ENCODE peak calls at places on chromosomes 12 and 14, in ten cellular contexts. E is heart right ventricle, I is endothelial cell of umbilical vein, G is right lobe of liver, J is A549, V is tibial nerve, B is K562, F is heart left ventricle, C is ovary, D is GM23338. Q is an unnamed sample. For H3K4me1, the result is how much of the 10 kb centered on the place peaks cover.

GRCh38 chr12:47409310-47409709 is 296.5 kb downstream of the RPAP3 start:
- DNase-seq in F (no peak), J (no peak), C (no peak), I (no peak), D (no peak), G (no peak), E (no peak), B (no peak), V (no peak), Q (no peak)

GRCh38 chr12:109192358-109192757 is 76.0 kb downstream of the ACACB start:
- DNase-seq in I (no peak), B (no peak), E (no peak), J (peak), C (no peak), V (no peak), D (no peak), G (no peak), F (no peak), Q (peak)

GRCh38 chr12:79895804-79896203 is 39.1 kb downstream of the PPP1R12A start:
- DNase-seq in C (no peak), J (no peak), G (no peak), E (no peak), B (no peak), F (no peak), D (no peak), V (no peak), I (no peak), Q (no peak)

GRCh38 chr14:23185046-23185445 is 1.6 kb upstream of the SLC7A8 start:
- DNase-seq in V (no peak), B (no peak), I (peak), C (no peak), J (no peak), F (no peak), E (no peak), D (no peak), G (no peak), Q (no peak)

GRCh38 chr12:101957251-101957650 is 79.9 kb downstream of the DRAM1 start:
- DNase-seq in B (no peak), F (no peak), C (no peak), I (no peak), E (no peak), J (no peak), V (no peak), G (no peak), D (no peak), Q (no peak)

GRCh38 chr12:6323340-6323994 is 13.0 kb downstream of the PLEKHG6 start:
- DNase-seq in B (peak), I (peak), C (peak), F (peak), V (no peak), E (peak), D (peak), G (no peak), J (peak), Q (peak)

GRCh38 chr12:70994217-70994788 is 73.8 kb upstream of the PTPRR start:
- DNase-seq in D (no peak), I (no peak), G (no peak), B (no peak), C (peak), J (no peak), E (no peak), F (no peak), V (peak), Q (no peak)

GRCh38 chr14:51616724-51617409 is 34.8 kb upstream of the FRMD6 start:
- DNase-seq in V (no peak), J (peak), E (peak), F (no peak), D (no peak), C (no peak), B (no peak), I (peak), G (no peak), Q (no peak)

GRCh38 chr12:97602315-97602714 is 139.7 kb downstream of the RMST start:
- DNase-seq in J (no peak), I (no peak), B (no peak), E (no peak), D (no peak), G (no peak), C (no peak), V (no peak), F (no peak), Q (no peak)

GRCh38 chr14:100449225-100449987 is 126.3 kb downstream of the SLC25A47 start:
- DNase-seq in F (no peak), D (no peak), B (no peak), G (no peak), C (no peak), E (no peak), J (no peak), I (no peak), V (no peak), Q (no peak)

GRCh38 chr12:24500466-24501232 is 448.3 kb downstream of the BCAT1 start:
- DNase-seq in V (no peak), B (no peak), C (no peak), D (peak), E (no peak), J (no peak), I (no peak), G (peak), F (no peak), Q (no peak)

GRCh38 chr12:90940872-90941499 is 14.0 kb downstream of the CCER1 start:
- DNase-seq in V (no peak), G (no peak), J (peak), E (no peak), B (peak), F (no peak), C (no peak), D (peak), I (peak), Q (no peak)

GRCh38 chr14:94481468-94482131 is 5.6 kb upstream of the SERPINA9 start:
- DNase-seq in I (no peak), E (no peak), J (no peak), D (no peak), V (no peak), B (no peak), G (peak), F (no peak), C (no peak), Q (no peak)

GRCh38 chr12:110743571-110744093 is 941 bp upstream of the PPP1CC start:
- DNase-seq in F (peak), D (peak), C (peak), B (peak), J (no peak), E (peak), I (no peak), V (peak), G (peak), Q (peak)

GRCh38 chr14:101763941-101764709 is 2.6 kb downstream of the PPP2R5C start:
- DNase-seq in B (peak), D (no peak), G (no peak), I (no peak), F (no peak), E (no peak), J (no peak), C (no peak), V (no peak), Q (no peak)

GRCh38 chr12:5785601-5786000 is 159.5 kb downstream of the ANO2 start:
- DNase-seq in E (no peak), J (no peak), F (no peak), C (no peak), B (no peak), G (no peak), I (no peak), D (no peak), V (no peak), Q (no peak)

GRCh38 chr14:25622752-25623151 is 572.8 kb upstream of the STXBP6 start:
- DNase-seq in E (no peak), V (no peak), I (no peak), B (no peak), G (no peak), D (no peak), J (no peak), C (no peak), F (no peak), Q (no peak)

GRCh38 chr12:42935756-42936155 is 346.2 kb upstream of the PRICKLE1 start:
- DNase-seq in B (no peak), V (no peak), C (no peak), I (no peak), D (no peak), E (no peak), G (no peak), J (no peak), F (no peak), Q (no peak)

GRCh38 chr12:118061876-118062791 is 1.2 kb upstream of the WSB2 start:
- DNase-seq in B (peak), J (peak), F (no peak), D (peak), V (peak), E (peak), C (peak), G (peak), I (peak), Q (peak)

GRCh38 chr12:27583057-27583797 is 59.2 kb downstream of the PPFIBP1 start:
- DNase-seq in F (no peak), D (no peak), C (peak), E (peak), G (no peak), J (no peak), B (no peak), V (no peak), I (peak), Q (no peak)

GRCh38 chr12:108151505-108152178 is 22.6 kb downstream of the WSCD2 start:
- DNase-seq in E (no peak), G (no peak), F (no peak), V (no peak), I (no peak), B (no peak), J (no peak), D (no peak), C (no peak), Q (no peak)

GRCh38 chr12:67940780-67941243 is 48.4 kb upstream of the IFNG-AS1 start:
- DNase-seq in E (no peak), V (no peak), C (no peak), D (no peak), I (no peak), F (no peak), B (no peak), J (no peak), G (no peak), Q (no peak)

GRCh38 chr14:35915775-35916174 is 89.6 kb downstream of the BRMS1L start:
- DNase-seq in B (no peak), D (no peak), I (no peak), G (no peak), F (no peak), J (no peak), V (no peak), E (no peak), C (no peak), Q (no peak)

GRCh38 chr14:91996951-91997371 is 42.9 kb downstream of the TRIP11 start:
- DNase-seq in D (peak), V (peak), G (no peak), J (peak), I (peak), E (no peak), C (no peak), F (no peak), B (peak), Q (no peak)

GRCh38 chr14:95011449-95012020 is 145.8 kb downstream of the DICER1 start:
- DNase-seq in G (no peak), E (no peak), B (no peak), V (no peak), D (peak), I (no peak), J (no peak), C (no peak), F (no peak), Q (no peak)

GRCh38 chr14:24013654-24014514 is 25.2 kb downstream of the DHRS4L2 start:
- DNase-seq in D (peak), I (peak), E (peak), F (peak), J (peak), C (peak), G (no peak), B (peak), V (peak), Q (peak)

GRCh38 chr12:119047641-119048040 is 66.3 kb downstream of the SRRM4 start:
- DNase-seq in B (no peak), I (no peak), E (no peak), F (no peak), D (no peak), C (no peak), G (no peak), J (no peak), V (no peak), Q (no peak)

GRCh38 chr14:97719931-97720330 is 922.7 kb downstream of the VRK1 start:
- DNase-seq in G (no peak), B (no peak), F (no peak), I (no peak), D (no peak), E (no peak), C (no peak), J (no peak), V (no peak), Q (no peak)

GRCh38 chr12:90828621-90829020 is 126.4 kb downstream of the CCER1 start:
- DNase-seq in I (no peak), C (no peak), J (no peak), B (no peak), D (no peak), E (no peak), V (no peak), G (no peak), F (no peak), Q (no peak)

GRCh38 chr12:55755246-55755645 is 12.3 kb downstream of the GDF11 start:
- DNase-seq in D (no peak), E (no peak), V (no peak), C (no peak), I (no peak), J (no peak), F (no peak), B (no peak), G (no peak), Q (no peak)

GRCh38 chr14:85024931-85025330 is 505.0 kb upstream of the FLRT2 start:
- DNase-seq in I (no peak), E (no peak), D (no peak), B (no peak), F (no peak), C (no peak), V (no peak), G (no peak), J (no peak), Q (no peak)

DNA sequence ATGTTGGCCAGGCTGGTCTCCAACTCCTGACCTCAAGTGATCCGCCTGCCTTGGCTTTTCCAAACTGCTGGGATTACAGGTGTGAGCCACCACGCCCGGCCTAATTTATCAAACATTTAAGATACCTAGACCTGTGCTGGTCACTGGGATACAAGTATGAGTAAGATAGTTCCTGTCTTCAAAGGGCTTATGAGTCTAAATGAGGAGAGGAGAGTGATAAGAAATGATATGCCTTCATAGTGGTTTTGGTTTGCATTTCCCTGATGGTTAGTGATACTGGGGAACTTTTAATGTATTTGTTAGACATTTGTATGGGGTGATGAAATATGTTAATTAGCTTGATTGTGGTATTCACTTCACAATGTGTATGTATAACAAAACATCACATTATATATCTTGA is 21.3 kb downstream of the TMED10 start:
- DNase-seq in D (no peak), I (no peak), E (no peak), G (no peak), V (no peak), C (no peak), B (no peak), F (no peak), J (no peak), Q (no peak)
- H3K4me1 ChIP-seq in D (under half), I (under half), E (under half), G (under half), V (under half), C (under half), B (under half), F (under half), J (under half), Q (under half)

DNA sequence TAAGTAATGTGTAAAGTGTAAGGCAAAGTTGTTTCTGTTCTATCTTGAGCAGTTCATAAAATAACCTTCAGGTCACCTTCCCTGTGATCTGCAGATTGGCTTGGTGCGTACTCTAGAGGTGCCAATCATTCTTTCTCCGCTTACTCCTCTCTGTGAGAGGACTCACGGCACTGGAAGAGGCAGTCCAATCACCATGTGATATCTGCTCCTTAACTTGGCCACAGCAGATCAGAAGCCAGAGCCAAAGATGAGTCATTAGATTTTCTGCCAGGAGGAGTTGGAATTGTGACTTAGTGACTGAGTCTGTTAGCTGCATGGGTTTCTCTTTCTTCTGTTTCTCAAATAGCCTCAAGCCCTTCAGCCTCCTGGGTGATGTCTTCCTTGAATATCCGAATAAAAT is 165.5 kb downstream of the SLC41A2 start:
- DNase-seq in I (peak), J (peak), C (no peak), D (no peak), V (peak), G (no peak), F (no peak), B (peak), E (peak), Q (peak)
- H3K4me3 ChIP-seq in I (no peak), J (no peak), C (no peak), D (no peak), V (no peak), G (no peak), F (no peak), B (no peak), E (no peak), Q (no peak)

DNA sequence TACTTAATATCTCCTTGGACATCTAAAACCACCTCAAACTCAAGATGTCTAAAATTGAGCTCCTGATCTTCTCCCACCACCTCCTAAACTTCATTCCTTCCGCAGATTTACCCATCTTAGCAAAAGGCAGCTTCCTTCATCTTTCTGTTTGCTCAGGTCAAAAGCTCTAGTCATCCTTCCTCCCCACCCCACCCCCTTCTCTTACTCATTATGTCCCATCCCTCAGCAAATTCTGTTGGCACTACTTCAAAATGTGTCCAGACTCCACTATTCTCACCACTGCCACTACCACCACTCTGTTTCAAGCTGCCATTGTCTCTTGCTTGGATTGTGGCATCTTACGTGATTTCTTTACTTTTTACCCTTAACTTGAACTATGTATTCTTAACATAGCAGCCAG is 59.2 kb upstream of the ZDHHC17 start:
- DNase-seq in D (no peak), C (no peak), V (no peak), G (no peak), J (no peak), F (no peak), B (no peak), E (no peak), I (no peak), Q (no peak)
- H3K27ac ChIP-seq in D (no peak), C (no peak), V (peak), G (no peak), J (peak), F (peak), B (no peak), E (no peak), I (no peak), Q (no peak)

DNA sequence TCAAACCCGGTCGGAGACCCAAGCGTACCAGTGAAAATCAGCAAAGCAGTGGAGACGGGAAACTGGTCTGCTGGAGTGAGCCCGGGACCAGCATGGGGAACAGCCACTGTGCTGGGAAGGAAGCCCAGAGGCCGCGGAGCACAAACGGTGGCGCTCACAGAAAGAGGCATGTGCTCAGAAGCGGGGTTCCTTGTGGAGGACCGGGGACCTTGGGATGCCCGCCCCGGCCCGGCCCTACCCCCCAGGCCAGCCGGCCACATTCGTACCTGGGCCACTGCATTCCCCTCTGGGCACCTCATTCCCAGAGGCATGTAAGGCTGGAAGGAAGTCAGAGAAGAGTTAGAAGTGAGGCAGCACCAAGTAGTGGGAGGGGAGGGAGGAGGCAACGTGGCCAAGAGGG is 79.3 kb downstream of the RFLNA start:
- DNase-seq in E (no peak), C (no peak), D (no peak), G (no peak), J (no peak), V (no peak), B (no peak), I (no peak), F (no peak), Q (no peak)
- H3K4me1 ChIP-seq in E (under half), C (under half), D (under half), G (under half), J (half or more), V (under half), B (under half), I (under half), F (under half), Q (half or more)

GRCh38 chr12:87163122-87163521 is 866.1 kb downstream of the C12orf50 start:
- DNase-seq in V (no peak), F (no peak), E (no peak), D (no peak), I (no peak), B (no peak), C (no peak), G (no peak), J (no peak), Q (no peak)
- H3K4me3 ChIP-seq in V (no peak), F (no peak), E (no peak), D (no peak), I (no peak), B (no peak), C (no peak), G (no peak), J (no peak), Q (no peak)

GRCh38 chr14:68891851-68892660 is 87.0 kb downstream of the ACTN1 start:
- DNase-seq in J (no peak), C (no peak), E (no peak), F (no peak), B (no peak), I (no peak), V (no peak), G (no peak), D (no peak), Q (no peak)
- H3K27ac ChIP-seq in J (no peak), C (no peak), E (no peak), F (no peak), B (no peak), I (no peak), V (no peak), G (no peak), D (no peak), Q (no peak)

Q was measured in gastrocnemius medialis.